ENCODE peak calls at places on chromosomes 3 and 15, in four cellular contexts. B, D, L and V are unnamed samples.

GRCh38 chr3:99774467-99774866 is 43.2 kb upstream of the CMSS1 start:
- DNase-seq in B (no peak), D (peak; percentile 72), L (no peak), V (no peak)

GRCh38 chr3:138093721-138094120 is 21.7 kb downstream of the DZIP1L start:
- DNase-seq in B (no peak), D (no peak), L (no peak), V (no peak)

GRCh38 chr3:186298876-186299275 is 63.2 kb downstream of the DGKG start:
- DNase-seq in B (no peak), D (peak; percentile 41), L (no peak), V (no peak)

GRCh38 chr3:41041899-41042298 is 157.4 kb upstream of the CTNNB1 start:
- DNase-seq in B (no peak), D (no peak), L (no peak), V (no peak)

GRCh38 chr15:85587707-85588441 is 206.9 kb downstream of the KLHL25 start:
- DNase-seq in B (no peak), D (peak; percentile 90), L (peak; percentile 34), V (no peak)

GRCh38 chr3:172289583-172289982 is 158.7 kb downstream of the GHSR start:
- DNase-seq in B (peak; percentile 43), D (no peak), L (no peak), V (peak; percentile 60)

GRCh38 chr3:55481067-55481917 is 5.8 kb downstream of the WNT5A start:
- DNase-seq in B (peak; percentile 63), D (peak; percentile 33), L (no peak), V (no peak)

GRCh38 chr3:185822221-185822956 is 2.5 kb downstream of the IGF2BP2 start:
- DNase-seq in B (no peak), D (peak; percentile 89), L (no peak), V (no peak)

GRCh38 chr3:150414989-150415388 is 6.9 kb downstream of the TSC22D2 start:
- DNase-seq in B (no peak), D (peak; percentile 90), L (no peak), V (no peak)

GRCh38 chr3:138429665-138430064 is 4.8 kb upstream of the ESYT3 start:
- DNase-seq in B (no peak), D (no peak), L (no peak), V (no peak)

GRCh38 chr15:73717206-73717605 is 33.0 kb downstream of the CD276 start:
- DNase-seq in B (no peak), D (no peak), L (no peak), V (no peak)

GRCh38 chr3:117616213-117616612 is 906.6 kb downstream of the TUSC7 start:
- DNase-seq in B (no peak), D (no peak), L (no peak), V (no peak)

GRCh38 chr3:10189557-10190374 is 25.0 kb downstream of the IRAK2 start:
- DNase-seq in B (no peak), D (peak; percentile 56), L (no peak), V (no peak)

GRCh38 chr3:62229908-62230307 is 143.4 kb downstream of the FEZF2 start:
- DNase-seq in B (peak; percentile 31), D (peak; percentile 8), L (peak; percentile 10), V (peak; percentile 62)

GRCh38 chr3:160134964-160135363 is 90.3 kb upstream of the C3orf80 start:
- DNase-seq in B (no peak), D (peak; percentile 21), L (no peak), V (no peak)

GRCh38 chr3:186315581-186316354 is 46.3 kb downstream of the DGKG start:
- DNase-seq in B (no peak), D (peak; percentile 32), L (no peak), V (no peak)

GRCh38 chr3:150348500-150348899 is 59.6 kb upstream of the TSC22D2 start:
- DNase-seq in B (no peak), D (peak; percentile 96), L (peak; percentile 71), V (no peak)

GRCh38 chr15:73946046-73946678 is 19.9 kb downstream of the LOXL1 start:
- DNase-seq in B (no peak), D (no peak), L (no peak), V (no peak)

GRCh38 chr3:38472342-38472741 is 18.7 kb downstream of the ACVR2B start:
- DNase-seq in B (no peak), D (no peak), L (no peak), V (no peak)

GRCh38 chr15:92714071-92714456 is 58.5 kb upstream of the FAM174B start:
- DNase-seq in B (peak; percentile 67), D (peak; percentile 51), L (no peak), V (no peak)

GRCh38 chr15:92715753-92716152 is 60.2 kb upstream of the FAM174B start:
- DNase-seq in B (peak; percentile 57), D (peak; percentile 7), L (no peak), V (no peak)

GRCh38 chr15:92719024-92719423 is 63.4 kb upstream of the FAM174B start:
- DNase-seq in B (no peak), D (no peak), L (no peak), V (peak; percentile 22)

GRCh38 chr15:92711457-92711831 is 55.9 kb upstream of the FAM174B start:
- DNase-seq in B (peak; percentile 28), D (no peak), L (no peak), V (no peak)

DNA sequence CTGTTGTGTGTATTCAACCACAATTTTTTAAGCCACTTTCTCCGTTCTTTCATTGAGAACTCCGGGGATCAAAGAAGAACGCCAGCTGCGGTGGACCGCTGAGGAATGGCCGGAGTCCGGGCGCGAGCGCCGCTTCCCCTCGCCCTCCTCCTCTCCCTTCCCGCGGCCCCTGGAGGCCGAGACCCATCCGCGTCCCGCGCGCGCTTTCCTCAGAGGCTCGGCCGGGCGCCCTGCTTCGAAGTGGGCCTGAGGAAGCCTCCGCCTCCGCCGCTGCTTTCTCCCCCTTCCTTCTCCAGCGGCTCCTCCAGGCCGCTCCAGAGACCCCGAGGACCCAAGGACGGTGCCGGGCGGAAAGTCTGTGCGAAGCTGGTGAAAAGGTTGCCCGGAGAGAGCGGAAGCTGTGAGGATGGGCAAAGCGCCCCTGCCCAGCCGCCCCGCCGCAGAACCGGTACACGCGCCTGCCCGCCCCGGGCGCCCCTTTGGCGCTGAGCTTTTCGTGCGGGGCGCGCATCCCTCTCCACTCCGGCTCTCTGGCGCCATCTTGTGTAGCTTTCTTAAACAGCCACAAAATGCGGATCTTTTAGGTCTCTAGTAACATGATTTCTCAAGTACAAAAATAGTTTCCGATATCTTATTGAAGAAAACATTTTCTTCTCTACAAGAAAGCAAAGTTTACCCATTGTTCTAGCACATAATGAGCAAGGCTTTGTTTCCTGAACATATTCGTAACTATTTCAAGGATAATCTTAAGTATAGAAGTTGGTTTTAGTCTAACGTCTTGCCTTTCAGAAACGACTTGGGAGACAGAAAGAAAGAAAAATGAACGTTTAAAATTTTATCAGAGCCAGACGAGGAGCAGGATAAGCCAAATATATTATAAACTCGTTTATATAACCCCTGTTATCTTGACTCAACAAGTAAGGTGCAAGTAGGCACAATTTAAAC is 59.2 kb upstream of the FAM174B start:
- DNase-seq in B (peak; percentile 89), D (peak; percentile 87), L (peak; percentile 33), V (peak; percentile 88)
- H3K9ac ChIP-seq in B (peak overlapping the region; percentile 2), D (peak overlapping the region; percentile 26), L (no peak overlapping the region), V (no peak overlapping the region)

GRCh38 chr3:170712336-170712735 is 126.5 kb upstream of the SLC7A14 start:
- DNase-seq in B (no peak), D (no peak), L (no peak), V (no peak)

GRCh38 chr3:170712798-170713197 is 126.9 kb upstream of the SLC7A14 start:
- DNase-seq in B (no peak), D (no peak), L (no peak), V (no peak)

GRCh38 chr3:170713648-170714047 is 127.8 kb upstream of the SLC7A14 start:
- DNase-seq in B (no peak), D (no peak), L (no peak), V (no peak)

GRCh38 chr3:170714151-170714550 is 128.3 kb upstream of the SLC7A14 start:
- DNase-seq in B (no peak), D (peak; percentile 80), L (no peak), V (no peak)

GRCh38 chr3:170711786-170712185 is 125.9 kb upstream of the SLC7A14 start:
- DNase-seq in B (no peak), D (no peak), L (no peak), V (no peak)
- H3K4me1 ChIP-seq in B (no peaks in the 10 kb centered on the region), D (peaks cover 38% of the 10 kb centered on the region), L (no peaks in the 10 kb centered on the region), V (no peaks in the 10 kb centered on the region)

GRCh38 chr3:23823620-23824019 is 17.9 kb downstream of the UBE2E1 start:
- DNase-seq in B (no peak), D (no peak), L (no peak), V (no peak)

GRCh38 chr3:23826382-23827061 is 20.8 kb downstream of the UBE2E1 start:
- DNase-seq in B (no peak), D (no peak), L (no peak), V (no peak)

GRCh38 chr3:23822559-23822958 is 16.8 kb downstream of the UBE2E1 start:
- DNase-seq in B (no peak), D (no peak), L (no peak), V (no peak)

GRCh38 chr3:23825802-23826201 is 20.0 kb downstream of the UBE2E1 start:
- DNase-seq in B (no peak), D (no peak), L (no peak), V (no peak)

DNA sequence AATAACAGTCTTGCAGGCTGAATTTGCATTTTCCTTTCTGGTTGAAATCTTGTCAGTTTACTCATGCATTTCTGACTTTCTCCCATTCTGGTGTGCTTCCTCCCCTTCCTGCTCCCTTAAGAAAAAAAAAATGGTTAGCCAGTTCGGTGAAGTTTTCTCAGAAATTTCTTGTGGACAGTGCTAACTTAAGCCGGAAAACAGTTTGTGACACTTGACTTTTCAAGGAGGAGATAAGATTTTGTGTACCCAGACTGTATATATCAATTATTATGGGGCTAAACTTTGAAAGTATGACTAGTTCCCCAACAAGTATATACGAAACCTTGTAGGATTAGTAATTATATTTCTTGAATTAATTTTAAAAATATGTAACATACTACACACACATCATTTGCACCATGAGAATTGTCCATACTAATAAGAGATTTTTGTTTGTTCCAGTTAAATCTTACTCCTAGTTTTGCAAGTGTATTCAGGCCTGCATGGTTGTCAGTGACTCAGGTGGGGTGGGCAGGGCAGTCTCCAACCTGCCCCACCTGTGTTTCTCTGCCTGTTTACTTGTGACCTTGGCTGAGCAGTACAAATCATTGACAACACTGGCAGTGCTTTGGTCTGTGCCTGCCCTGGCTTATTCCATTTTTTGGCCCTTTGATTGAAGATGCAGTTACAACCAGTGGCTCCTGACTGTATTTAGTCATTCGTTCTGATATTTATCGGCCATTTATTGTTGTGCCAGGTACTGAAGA is 19.1 kb downstream of the UBE2E1 start:
- DNase-seq in B (no peak), D (no peak), L (no peak), V (no peak)
- H2AFZ ChIP-seq in B (no peak overlapping the region), D (no peak overlapping the region), L (no peak overlapping the region), V (no peak overlapping the region)

GRCh38 chr3:194687638-194688206 is 2.0 kb downstream of the FAM43A start:
- DNase-seq in B (peak; percentile 96), D (peak; percentile 87), L (no peak), V (peak; percentile 95)

GRCh38 chr3:194690501-194691372 is 5.1 kb downstream of the FAM43A start:
- DNase-seq in B (no peak), D (peak; percentile 47), L (no peak), V (peak; percentile 89)

GRCh38 chr3:194688207-194688711 is 2.6 kb downstream of the FAM43A start:
- DNase-seq in B (peak; percentile 49), D (peak; percentile 33), L (no peak), V (peak; percentile 95)

GRCh38 chr3:194688946-194689345 is 3.3 kb downstream of the FAM43A start:
- DNase-seq in B (no peak), D (no peak), L (no peak), V (no peak)

DNA sequence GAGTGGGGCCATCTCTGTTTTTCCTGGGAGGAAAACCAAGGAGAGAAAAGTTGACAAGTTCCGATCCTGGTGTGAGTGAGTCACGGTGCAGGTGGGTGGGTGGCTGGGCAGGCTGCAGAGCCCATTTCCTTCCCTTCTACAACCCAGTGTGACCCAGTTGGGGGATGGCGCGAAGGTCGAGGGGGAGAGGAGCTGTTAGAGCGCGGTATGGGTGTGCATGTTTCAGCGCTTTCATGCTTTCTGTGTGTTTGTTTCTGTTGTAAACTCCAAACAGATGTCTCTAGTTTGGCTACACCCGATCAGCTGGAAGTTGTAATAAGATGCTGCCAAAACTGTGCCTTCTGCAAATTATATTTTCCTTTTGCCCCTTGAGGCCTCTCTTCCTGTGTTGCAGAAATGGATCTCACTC is 3.8 kb downstream of the FAM43A start:
- DNase-seq in B (no peak), D (peak; percentile 23), L (no peak), V (peak; percentile 82)
- H3K9ac ChIP-seq in B (no peak overlapping the region), D (no peak overlapping the region), L (no peak overlapping the region), V (peak overlapping the region; percentile 88)